ENCODE peak calls at places on chromosomes 5 and 9, in seven cellular contexts. One of them, this sample, is unnamed. For H3K9me3, the result is how much of the 10 kb centered on the place peaks cover.

GRCh38 chr9:77879344-77880089 is 152.1 kb downstream of the GNAQ start:
- DNase-seq in body of pancreas: no peak
- DNase-seq in effector memory CD4-positive, alpha-beta T cell: no peak
- DNase-seq in stomach: peak
- DNase-seq in MM.1S: no peak
- DNase-seq in HCT116: peak
- DNase-seq in mucosa of descending colon: peak
- DNase-seq in this sample: no peak

GRCh38 chr5:56791396-56791795 is 24.0 kb upstream of the MAP3K1 start:
- DNase-seq in body of pancreas: no peak
- DNase-seq in effector memory CD4-positive, alpha-beta T cell: no peak
- DNase-seq in stomach: no peak
- DNase-seq in MM.1S: no peak
- DNase-seq in HCT116: no peak
- DNase-seq in mucosa of descending colon: no peak
- DNase-seq in this sample: no peak

GRCh38 chr5:13976867-13977479 is 32.5 kb upstream of the DNAH5 start:
- DNase-seq in body of pancreas: no peak
- DNase-seq in effector memory CD4-positive, alpha-beta T cell: no peak
- DNase-seq in stomach: no peak
- DNase-seq in MM.1S: peak
- DNase-seq in HCT116: peak
- DNase-seq in mucosa of descending colon: no peak
- DNase-seq in this sample: no peak

GRCh38 chr5:14143843-14144585 is 872 bp downstream of the TRIO start:
- DNase-seq in body of pancreas: peak
- DNase-seq in effector memory CD4-positive, alpha-beta T cell: no peak
- DNase-seq in stomach: peak
- DNase-seq in MM.1S: peak
- DNase-seq in HCT116: no peak
- DNase-seq in mucosa of descending colon: peak
- DNase-seq in this sample: peak

GRCh38 chr5:111930407-111930806 is 173.4 kb upstream of the NREP start:
- DNase-seq in body of pancreas: no peak
- DNase-seq in effector memory CD4-positive, alpha-beta T cell: no peak
- DNase-seq in stomach: no peak
- DNase-seq in MM.1S: no peak
- DNase-seq in HCT116: no peak
- DNase-seq in mucosa of descending colon: no peak
- DNase-seq in this sample: no peak

GRCh38 chr5:168224110-168224509 is 67.3 kb upstream of the WWC1 start:
- DNase-seq in body of pancreas: no peak
- DNase-seq in effector memory CD4-positive, alpha-beta T cell: no peak
- DNase-seq in stomach: no peak
- DNase-seq in MM.1S: no peak
- DNase-seq in HCT116: no peak
- DNase-seq in mucosa of descending colon: no peak
- DNase-seq in this sample: no peak

GRCh38 chr5:57735754-57736153 is 253.1 kb upstream of the ACTBL2 start:
- DNase-seq in body of pancreas: no peak
- DNase-seq in effector memory CD4-positive, alpha-beta T cell: no peak
- DNase-seq in stomach: no peak
- DNase-seq in MM.1S: no peak
- DNase-seq in HCT116: peak
- DNase-seq in mucosa of descending colon: no peak
- DNase-seq in this sample: no peak

GRCh38 chr5:80961376-80962281 is 1.5 kb downstream of the RASGRF2 start:
- DNase-seq in body of pancreas: no peak
- DNase-seq in effector memory CD4-positive, alpha-beta T cell: peak
- DNase-seq in stomach: no peak
- DNase-seq in MM.1S: no peak
- DNase-seq in HCT116: no peak
- DNase-seq in mucosa of descending colon: peak
- DNase-seq in this sample: no peak

GRCh38 chr5:59559847-59560246 is 333.7 kb downstream of the PDE4D start:
- DNase-seq in body of pancreas: no peak
- DNase-seq in effector memory CD4-positive, alpha-beta T cell: no peak
- DNase-seq in stomach: no peak
- DNase-seq in MM.1S: no peak
- DNase-seq in HCT116: no peak
- DNase-seq in mucosa of descending colon: no peak
- DNase-seq in this sample: no peak

GRCh38 chr5:10030219-10030831 is 219.4 kb downstream of the ATPSCKMT start:
- DNase-seq in body of pancreas: no peak
- DNase-seq in effector memory CD4-positive, alpha-beta T cell: no peak
- DNase-seq in stomach: no peak
- DNase-seq in MM.1S: no peak
- DNase-seq in HCT116: peak
- DNase-seq in mucosa of descending colon: peak
- DNase-seq in this sample: no peak

GRCh38 chr5:74947961-74948613 is 81.9 kb upstream of the FAM169A start:
- DNase-seq in body of pancreas: peak
- DNase-seq in effector memory CD4-positive, alpha-beta T cell: no peak
- DNase-seq in stomach: no peak
- DNase-seq in MM.1S: no peak
- DNase-seq in HCT116: no peak
- DNase-seq in mucosa of descending colon: no peak
- DNase-seq in this sample: no peak

GRCh38 chr5:178425621-178426068 is 164.5 kb downstream of the COL23A1 start:
- DNase-seq in body of pancreas: no peak
- DNase-seq in effector memory CD4-positive, alpha-beta T cell: no peak
- DNase-seq in stomach: no peak
- DNase-seq in MM.1S: no peak
- DNase-seq in HCT116: no peak
- DNase-seq in mucosa of descending colon: no peak
- DNase-seq in this sample: no peak

GRCh38 chr9:126232461-126232860 is 94.2 kb upstream of the MVB12B start:
- DNase-seq in body of pancreas: no peak
- DNase-seq in effector memory CD4-positive, alpha-beta T cell: no peak
- DNase-seq in stomach: no peak
- DNase-seq in MM.1S: no peak
- DNase-seq in HCT116: no peak
- DNase-seq in mucosa of descending colon: no peak
- DNase-seq in this sample: no peak

GRCh38 chr5:89313044-89313443 is 430.1 kb upstream of the MEF2C start:
- DNase-seq in body of pancreas: no peak
- DNase-seq in effector memory CD4-positive, alpha-beta T cell: no peak
- DNase-seq in stomach: no peak
- DNase-seq in MM.1S: peak
- DNase-seq in HCT116: peak
- DNase-seq in mucosa of descending colon: no peak
- DNase-seq in this sample: no peak

GRCh38 chr5:159905496-159905895 is 10.8 kb upstream of the ADRA1B start:
- DNase-seq in body of pancreas: no peak
- DNase-seq in effector memory CD4-positive, alpha-beta T cell: no peak
- DNase-seq in stomach: no peak
- DNase-seq in MM.1S: peak
- DNase-seq in HCT116: peak
- DNase-seq in mucosa of descending colon: peak
- DNase-seq in this sample: no peak

DNA sequence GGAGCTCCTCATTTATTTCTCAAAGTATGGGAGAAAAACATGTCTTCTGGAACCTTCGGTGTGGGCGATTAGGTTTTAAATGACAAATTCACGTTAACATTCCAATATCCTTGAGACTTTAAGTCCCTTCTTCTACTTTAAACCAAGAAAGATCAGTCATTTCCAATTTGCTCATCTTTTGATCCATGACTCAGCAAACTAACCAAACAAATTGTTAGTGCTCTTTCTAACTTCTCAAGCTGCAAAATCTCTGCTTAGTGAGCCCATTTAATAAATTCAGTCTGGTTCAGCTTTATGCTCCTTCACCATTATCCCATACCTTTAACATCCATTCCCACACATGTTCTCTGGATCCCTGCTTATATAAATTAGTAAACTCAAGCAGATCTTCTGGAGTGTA is 5.5 kb upstream of the CCDC180 start:
- DNase-seq in body of pancreas: no peak
- DNase-seq in effector memory CD4-positive, alpha-beta T cell: no peak
- DNase-seq in stomach: no peak
- DNase-seq in MM.1S: no peak
- DNase-seq in HCT116: no peak
- DNase-seq in mucosa of descending colon: no peak
- DNase-seq in this sample: no peak
- H3K9me3 ChIP-seq in body of pancreas: under half
- H3K9me3 ChIP-seq in effector memory CD4-positive, alpha-beta T cell: under half
- H3K9me3 ChIP-seq in stomach: under half
- H3K9me3 ChIP-seq in MM.1S: under half
- H3K9me3 ChIP-seq in HCT116: under half
- H3K9me3 ChIP-seq in mucosa of descending colon: under half
- H3K9me3 ChIP-seq in this sample: under half

DNA sequence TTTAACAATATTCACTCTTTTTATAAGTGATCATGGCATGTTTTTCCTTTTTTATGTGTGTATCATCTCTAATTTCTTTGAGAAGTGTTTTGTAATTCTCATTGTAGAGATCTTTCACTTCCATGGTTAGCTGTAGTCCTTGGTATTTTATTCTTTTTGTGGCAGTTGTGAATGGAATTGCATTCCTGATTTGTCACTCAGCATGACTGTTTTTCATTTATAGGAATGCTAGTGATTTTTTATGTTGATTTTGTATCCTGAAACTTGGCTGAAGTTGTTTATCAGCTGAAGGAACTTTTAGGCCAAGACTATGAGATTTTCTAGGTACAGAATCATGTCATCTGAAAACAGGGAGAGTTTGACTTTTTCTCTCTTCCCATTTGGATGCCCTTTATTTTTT is 13.1 kb upstream of the SPINK13 start:
- DNase-seq in body of pancreas: no peak
- DNase-seq in effector memory CD4-positive, alpha-beta T cell: no peak
- DNase-seq in stomach: no peak
- DNase-seq in MM.1S: no peak
- DNase-seq in HCT116: no peak
- DNase-seq in mucosa of descending colon: no peak
- DNase-seq in this sample: no peak
- H3K9me3 ChIP-seq in body of pancreas: under half
- H3K9me3 ChIP-seq in effector memory CD4-positive, alpha-beta T cell: under half
- H3K9me3 ChIP-seq in stomach: under half
- H3K9me3 ChIP-seq in MM.1S: under half
- H3K9me3 ChIP-seq in HCT116: under half
- H3K9me3 ChIP-seq in mucosa of descending colon: under half
- H3K9me3 ChIP-seq in this sample: under half

GRCh38 chr5:92951746-92952145 is 629.3 kb downstream of the NR2F1-AS1 start:
- DNase-seq in body of pancreas: no peak
- DNase-seq in effector memory CD4-positive, alpha-beta T cell: no peak
- DNase-seq in stomach: no peak
- DNase-seq in MM.1S: no peak
- DNase-seq in HCT116: no peak
- DNase-seq in mucosa of descending colon: no peak
- DNase-seq in this sample: no peak
- H3K9me3 ChIP-seq in body of pancreas: under half
- H3K9me3 ChIP-seq in effector memory CD4-positive, alpha-beta T cell: under half
- H3K9me3 ChIP-seq in stomach: under half
- H3K9me3 ChIP-seq in MM.1S: under half
- H3K9me3 ChIP-seq in HCT116: under half
- H3K9me3 ChIP-seq in mucosa of descending colon: under half
- H3K9me3 ChIP-seq in this sample: under half

GRCh38 chr9:40907657-40908624 is 220.5 kb downstream of the FOXD4L6 start:
- DNase-seq in body of pancreas: no peak
- DNase-seq in effector memory CD4-positive, alpha-beta T cell: no peak
- DNase-seq in stomach: no peak
- DNase-seq in MM.1S: no peak
- DNase-seq in HCT116: no peak
- DNase-seq in mucosa of descending colon: no peak
- DNase-seq in this sample: no peak
- H3K9me3 ChIP-seq in body of pancreas: under half
- H3K9me3 ChIP-seq in effector memory CD4-positive, alpha-beta T cell: under half
- H3K9me3 ChIP-seq in stomach: half or more
- H3K9me3 ChIP-seq in MM.1S: under half
- H3K9me3 ChIP-seq in HCT116: under half
- H3K9me3 ChIP-seq in mucosa of descending colon: half or more
- H3K9me3 ChIP-seq in this sample: under half

This sample was measured in T-helper 17 cell.